ENCODE peak calls at places on chromosome 5, in six cellular contexts. J, P, M, F, W and A are unnamed samples.

GRCh38 chr5:66498791-66499207 is 97.4 kb upstream of the MAST4 start:
- DNase-seq in W (no peak), J (no peak), M (peak), F (no peak), P (no peak), A (peak)

GRCh38 chr5:83375049-83375710 is 96.4 kb upstream of the VCAN start:
- DNase-seq in W (no peak), F (no peak), M (peak), J (no peak), P (no peak), A (no peak)

GRCh38 chr5:98031926-98032325 is 741.5 kb upstream of the RGMB start:
- DNase-seq in P (no peak), W (no peak), J (no peak), M (no peak), F (no peak), A (no peak)

GRCh38 chr5:78009937-78010527 is 233.9 kb upstream of the TBCA start:
- DNase-seq in F (no peak), M (peak), J (no peak), P (no peak), W (no peak), A (no peak)

GRCh38 chr5:137695651-137696428 is 40.0 kb downstream of the KLHL3 start:
- DNase-seq in P (no peak), W (no peak), J (peak), F (no peak), M (peak), A (peak)

GRCh38 chr5:59591162-59591561 is 302.4 kb downstream of the PDE4D start:
- DNase-seq in P (no peak), M (no peak), J (no peak), W (no peak), F (no peak), A (no peak)

GRCh38 chr5:90675222-90675621 is 116.6 kb downstream of the ADGRV1 start:
- DNase-seq in W (no peak), F (no peak), P (no peak), M (no peak), J (no peak), A (no peak)

GRCh38 chr5:112630246-112631009 is 107.3 kb upstream of the APC start:
- DNase-seq in M (no peak), J (no peak), P (no peak), W (no peak), F (no peak), A (no peak)

GRCh38 chr5:116747881-116748280 is 173.3 kb upstream of the SEMA6A start:
- DNase-seq in P (no peak), J (no peak), M (no peak), W (no peak), F (no peak), A (no peak)

GRCh38 chr5:122978644-122979297 is 57.8 kb downstream of the PPIC start:
- DNase-seq in M (no peak), W (no peak), F (no peak), J (no peak), P (no peak), A (no peak)

GRCh38 chr5:135973323-135974018 is 18.7 kb upstream of the LECT2 start:
- DNase-seq in M (peak), J (no peak), P (no peak), F (no peak), W (no peak), A (no peak)

GRCh38 chr5:149599375-149599774 is 18.1 kb downstream of the ARHGEF37 start:
- DNase-seq in W (no peak), P (no peak), J (no peak), F (no peak), M (no peak), A (no peak)

GRCh38 chr5:136249678-136250266 is 56.8 kb upstream of the SMIM32 start:
- DNase-seq in F (peak), M (peak), P (peak), J (peak), W (no peak), A (peak)

GRCh38 chr5:75337366-75338021 is 474 bp downstream of the HMGCR start:
- DNase-seq in F (no peak), W (no peak), P (peak), J (peak), M (no peak), A (no peak)

GRCh38 chr5:133778636-133779035 is 166.3 kb upstream of the FSTL4 start:
- DNase-seq in F (no peak), M (no peak), J (no peak), P (no peak), W (no peak), A (no peak)

GRCh38 chr5:168851902-168852321 is 272.7 kb upstream of the PANK3 start:
- DNase-seq in P (peak), M (peak), J (no peak), W (no peak), F (no peak), A (peak)